ENCODE peak calls at places on chromosome 3, in six cellular contexts. K is CD8-positive, alpha-beta T cell; M is neural progenitor cell; E is psoas muscle; Y is suprapubic skin; X is prostate gland. Q is an unnamed sample.

GRCh38 chr3:153320585-153321128 is 158.6 kb downstream of the RAP2B start:
- DNase-seq in E (no peak), X (no peak), K (no peak), M (no peak), Y (no peak), Q (no peak)

GRCh38 chr3:170792511-170792910 is 77.5 kb downstream of the RPL22L1 start:
- DNase-seq in K (no peak), Y (no peak), M (no peak), E (no peak), X (no peak), Q (no peak)

GRCh38 chr3:77321646-77322045 is 281.7 kb downstream of the ROBO2 start:
- DNase-seq in K (no peak), Y (no peak), X (no peak), E (no peak), M (no peak), Q (no peak)

GRCh38 chr3:133573629-133574194 is at the start of gene CDV3:
- DNase-seq in E (no peak), K (no peak), Y (peak; percentile 78), M (peak; percentile 89), X (no peak), Q (no peak)

GRCh38 chr3:49378249-49378899 is 20.2 kb upstream of the GPX1 start:
- DNase-seq in M (no peak), E (peak; percentile 42), Y (peak; percentile 69), X (no peak), K (no peak), Q (no peak)

GRCh38 chr3:196641278-196642058 is 2.0 kb downstream of the NRROS start:
- DNase-seq in E (no peak), M (no peak), Y (no peak), K (no peak), X (no peak), Q (no peak)

GRCh38 chr3:185316740-185317407 is 46.1 kb upstream of the MAP3K13 start:
- DNase-seq in Y (no peak), E (no peak), K (no peak), X (no peak), M (no peak), Q (no peak)

GRCh38 chr3:70753572-70753971 is 441.1 kb upstream of the MDFIC2 start:
- DNase-seq in M (peak; percentile 32), K (no peak), Y (no peak), X (peak; percentile 18), E (no peak), Q (no peak)

GRCh38 chr3:72964633-72965032 is 32.0 kb upstream of the PPP4R2 start:
- DNase-seq in K (no peak), M (no peak), Y (no peak), E (no peak), X (no peak), Q (no peak)

GRCh38 chr3:128432898-128433629 is 33.6 kb downstream of the DNAJB8 start:
- DNase-seq in E (no peak), M (peak; percentile 86), Y (no peak), X (no peak), K (no peak), Q (no peak)
- H3K27me3 ChIP-seq in E (peaks cover 15% of the 10 kb centered on the region), M (peaks cover 72% of the 10 kb centered on the region), Y (peaks cover 62% of the 10 kb centered on the region), X (no peaks in the 10 kb centered on the region), K (peaks cover 8% of the 10 kb centered on the region), Q (no peaks in the 10 kb centered on the region)

DNA sequence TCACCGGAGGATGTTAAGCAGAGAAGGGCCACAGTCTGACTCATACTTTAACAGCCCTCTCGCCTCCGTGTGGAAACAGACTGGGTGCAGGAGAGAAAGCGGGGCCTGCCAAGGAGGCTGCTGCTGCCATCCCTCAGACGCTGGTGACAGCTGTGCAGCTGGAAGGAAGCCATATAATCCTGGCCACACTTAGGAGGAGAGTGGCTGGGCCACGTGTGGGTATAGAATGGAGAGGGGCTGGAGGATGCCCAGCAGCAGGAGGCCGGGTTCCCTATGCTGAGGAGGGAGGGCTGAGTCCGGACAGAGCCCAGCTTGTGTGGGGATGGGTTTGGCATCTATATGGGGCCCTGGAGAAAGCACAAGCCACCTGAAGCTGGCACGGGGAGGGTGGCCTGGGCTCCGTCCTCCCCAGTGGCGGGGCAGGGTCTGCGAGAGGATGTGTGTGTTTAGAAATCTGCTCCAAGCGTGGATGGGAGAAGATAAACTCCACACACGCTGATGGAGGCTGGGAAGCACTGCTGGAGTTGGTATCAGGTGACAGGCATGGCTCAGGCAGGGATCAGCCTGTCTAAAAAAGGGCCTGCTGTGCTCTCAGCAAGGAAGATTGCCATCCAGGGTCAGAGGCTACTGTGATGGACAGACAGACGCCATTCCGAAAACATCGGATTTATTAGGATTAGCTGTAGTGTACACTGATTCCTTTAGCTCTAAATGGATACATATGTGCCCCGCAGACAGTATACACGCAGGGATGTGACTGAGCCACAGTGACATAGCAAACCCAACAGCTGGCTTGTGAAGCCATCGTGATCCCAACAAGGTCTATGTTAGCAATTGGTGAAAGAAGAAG is 15.9 kb downstream of the ABTB1 start:
- DNase-seq in X (no peak), M (peak; percentile 58), E (peak; percentile 60), Y (peak; percentile 49), K (no peak), Q (no peak)
- H3K4me1 ChIP-seq in X (peaks cover 5% of the 10 kb centered on the region), M (peaks cover 28% of the 10 kb centered on the region), E (peaks cover 22% of the 10 kb centered on the region), Y (peaks cover 12% of the 10 kb centered on the region), K (peaks cover 3% of the 10 kb centered on the region), Q (peaks cover 20% of the 10 kb centered on the region)

GRCh38 chr3:104458657-104459056 is 908.1 kb upstream of the ALCAM start:
- DNase-seq in Y (no peak), M (no peak), X (no peak), E (no peak), K (no peak), Q (no peak)

DNA sequence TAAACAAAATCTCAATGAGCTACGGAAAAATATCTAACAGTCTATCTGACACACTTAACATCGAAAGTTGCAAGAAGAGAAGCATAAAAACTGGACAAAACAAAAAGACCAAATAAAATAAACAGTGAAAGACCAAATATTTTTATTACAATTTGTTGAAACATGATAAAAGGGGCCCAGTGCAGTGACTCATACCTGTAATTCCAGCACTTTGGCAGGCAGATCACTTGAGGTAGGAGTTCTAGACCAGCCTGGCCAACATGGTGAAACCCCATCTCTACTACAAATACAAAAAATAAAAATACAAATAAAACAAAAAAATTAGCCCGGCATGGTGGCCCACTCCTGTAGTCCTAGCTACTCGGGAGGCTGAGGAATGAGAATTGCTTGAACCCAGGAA is 914.0 kb upstream of the ALCAM start:
- DNase-seq in M (no peak), E (no peak), Y (no peak), K (no peak), X (no peak), Q (no peak)
- TF ChIP-seq CTCF in M (no peak), E (no peak), Y (no peak), K (no peak), X (no peak), Q (no peak)

GRCh38 chr3:100695696-100696095 is 13.6 kb upstream of the TFG start:
- DNase-seq in X (no peak), E (no peak), K (no peak), Y (no peak), M (no peak), Q (no peak)

GRCh38 chr3:100697723-100698285 is 11.5 kb upstream of the TFG start:
- DNase-seq in K (no peak), Y (no peak), E (peak; percentile 24), X (no peak), M (no peak), Q (no peak)

GRCh38 chr3:100698736-100699135 is 10.6 kb upstream of the TFG start:
- DNase-seq in K (no peak), X (no peak), Y (no peak), M (no peak), E (no peak), Q (no peak)

GRCh38 chr3:100697183-100697582 is 12.1 kb upstream of the TFG start:
- DNase-seq in K (no peak), X (no peak), E (no peak), M (no peak), Y (no peak), Q (no peak)

GRCh38 chr3:100696161-100696560 is 13.1 kb upstream of the TFG start:
- DNase-seq in K (no peak), Y (no peak), X (no peak), M (no peak), E (no peak), Q (no peak)
- H3K27me3 ChIP-seq in K (peaks cover 8% of the 10 kb centered on the region), Y (peaks cover 30% of the 10 kb centered on the region), X (no peaks in the 10 kb centered on the region), M (peaks cover 7% of the 10 kb centered on the region), E (no peaks in the 10 kb centered on the region), Q (no peaks in the 10 kb centered on the region)

DNA sequence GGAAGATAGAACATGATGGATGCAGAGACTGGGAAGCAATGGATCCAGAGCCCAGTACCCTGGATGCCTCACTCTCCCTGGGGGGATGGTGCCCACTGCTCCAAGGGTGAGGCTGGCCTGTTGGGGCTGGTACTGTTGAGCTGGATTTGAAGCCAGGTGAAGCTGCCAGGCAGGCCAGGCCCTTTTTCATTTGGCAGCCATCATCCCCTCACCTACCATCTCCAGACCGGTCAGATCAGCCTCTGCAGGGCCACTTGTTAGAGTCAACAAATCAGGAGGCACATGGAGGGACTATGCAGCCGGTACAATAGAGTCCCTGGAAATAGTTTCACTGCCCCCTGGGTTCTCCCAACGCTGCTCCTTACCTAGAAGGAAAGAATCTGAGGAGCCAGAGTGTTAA is 5.9 kb downstream of the MAPKAPK3 start:
- DNase-seq in Y (no peak), E (no peak), M (no peak), K (no peak), X (peak; percentile 69), Q (no peak)
- H3K4me1 ChIP-seq in Y (peaks cover 86% of the 10 kb centered on the region), E (peaks cover 84% of the 10 kb centered on the region), M (peaks cover 41% of the 10 kb centered on the region), K (peaks cover 82% of the 10 kb centered on the region), X (peaks cover 22% of the 10 kb centered on the region), Q (peaks cover 41% of the 10 kb centered on the region)

GRCh38 chr3:46675426-46675825 is 18.1 kb downstream of the ALS2CL start:
- DNase-seq in X (no peak), K (no peak), E (no peak), M (no peak), Y (no peak), Q (no peak)

GRCh38 chr3:46672349-46672695 is 21.2 kb downstream of the ALS2CL start:
- DNase-seq in E (no peak), K (no peak), Y (no peak), M (no peak), X (no peak), Q (no peak)

GRCh38 chr3:46675843-46676567 is 17.5 kb downstream of the ALS2CL start:
- DNase-seq in Y (peak; percentile 54), K (no peak), M (no peak), E (no peak), X (no peak), Q (no peak)

GRCh38 chr3:46673151-46674030 is 20.1 kb downstream of the ALS2CL start:
- DNase-seq in M (no peak), E (no peak), X (no peak), Y (no peak), K (no peak), Q (no peak)

GRCh38 chr3:46674031-46674592 is 19.4 kb downstream of the ALS2CL start:
- DNase-seq in E (no peak), Y (no peak), X (no peak), M (no peak), K (no peak), Q (no peak)
- TF ChIP-seq CTCF in E (no peak), Y (no peak), X (no peak), M (peak; percentile 21), K (no peak), Q (no peak)

DNA sequence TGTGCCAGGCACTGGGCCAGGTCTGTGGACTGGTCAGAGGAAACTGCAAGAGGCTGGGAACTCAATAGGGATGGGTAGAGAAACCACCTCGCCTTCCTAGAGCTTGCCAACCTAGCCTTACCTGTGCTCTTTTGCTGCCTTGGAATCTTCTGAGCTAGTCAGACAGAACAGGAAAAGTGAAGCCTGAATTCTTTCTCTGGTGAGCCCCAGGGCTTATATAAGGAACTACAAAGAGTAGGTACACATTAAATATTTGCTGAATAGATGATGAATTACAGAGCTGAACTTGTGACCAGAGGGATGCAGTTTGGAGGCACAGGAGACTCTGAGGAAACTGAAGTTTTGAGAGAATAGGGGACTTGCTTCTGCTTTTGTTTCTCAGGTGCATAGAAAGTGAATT is 15.6 kb upstream of the FBXW12 start:
- DNase-seq in M (no peak), K (no peak), X (peak; percentile 16), Y (no peak), E (no peak), Q (no peak)
- H3K27me3 ChIP-seq in M (peaks cover 14% of the 10 kb centered on the region), K (no peaks in the 10 kb centered on the region), X (no peaks in the 10 kb centered on the region), Y (no peaks in the 10 kb centered on the region), E (no peaks in the 10 kb centered on the region), Q (no peaks in the 10 kb centered on the region)